ENCODE peak calls at places on chromosomes 6 and 20, in four cellular contexts. M is K562, E is GM12878, H is HepG2. L is an unnamed sample.

GRCh38 chr6:38943964-38944363 is 104.6 kb upstream of the GLP1R start:
- DNase-seq in M (no peak), E (no peak), H (no peak), L (no peak)

GRCh38 chr6:15340105-15340601 is 94.3 kb downstream of the JARID2 start:
- DNase-seq in M (no peak), E (no peak), H (no peak), L (no peak)

GRCh38 chr6:24972551-24972950 is 36.8 kb upstream of the RIPOR2 start:
- DNase-seq in M (no peak), E (no peak), H (no peak), L (no peak)

GRCh38 chr6:27174958-27175357 is 72.5 kb upstream of the PRSS16 start:
- DNase-seq in M (peak), E (no peak), H (no peak), L (no peak)

GRCh38 chr6:4396032-4396431 is 260.7 kb upstream of the ECI2 start:
- DNase-seq in M (no peak), E (no peak), H (no peak), L (no peak)

GRCh38 chr6:90545450-90545849 is 41.4 kb downstream of the MAP3K7 start:
- DNase-seq in M (no peak), E (no peak), H (no peak), L (no peak)

GRCh38 chr6:168605964-168606363 is 165.0 kb downstream of the SMOC2 start:
- DNase-seq in M (no peak), E (no peak), H (no peak), L (no peak)

GRCh38 chr6:73694711-73695411 is 1.1 kb upstream of the CD109 start:
- DNase-seq in M (no peak), E (no peak), H (no peak), L (no peak)

GRCh38 chr6:20907486-20908071 is 373.3 kb downstream of the CDKAL1 start:
- DNase-seq in M (peak), E (no peak), H (no peak), L (no peak)

GRCh38 chr6:13012977-13013680 is 296.6 kb downstream of the PHACTR1 start:
- DNase-seq in M (no peak), E (no peak), H (no peak), L (peak)

GRCh38 chr6:125812394-125813231 is 21.9 kb downstream of the NCOA7 start:
- DNase-seq in M (peak), E (no peak), H (no peak), L (no peak)

GRCh38 chr6:106184629-106185028 is 98.5 kb downstream of the PRDM1 start:
- DNase-seq in M (no peak), E (no peak), H (no peak), L (no peak)

GRCh38 chr6:35071347-35071994 is 69.7 kb downstream of the TCP11 start:
- DNase-seq in M (no peak), E (no peak), H (no peak), L (no peak)

GRCh38 chr20:48177058-48177457 is 391.8 kb upstream of the SULF2 start:
- DNase-seq in M (no peak), E (no peak), H (no peak), L (no peak)

GRCh38 chr6:39114395-39114706 is 635 bp downstream of the SAYSD1 start:
- DNase-seq in M (no peak), E (no peak), H (no peak), L (no peak)

GRCh38 chr6:47308674-47309325 is 905 bp downstream of the TNFRSF21 start:
- DNase-seq in M (peak), E (no peak), H (no peak), L (peak)

GRCh38 chr20:63177785-63178444 is 38.0 kb downstream of the YTHDF1 start:
- DNase-seq in M (no peak), E (no peak), H (no peak), L (no peak)

GRCh38 chr6:12034831-12035230 is 22.7 kb downstream of the HIVEP1 start:
- DNase-seq in M (no peak), E (no peak), H (no peak), L (no peak)

GRCh38 chr6:320351-321157 is 28.3 kb downstream of the DUSP22 start:
- DNase-seq in M (no peak), E (no peak), H (no peak), L (no peak)

GRCh38 chr20:31698803-31699718 is 23.6 kb downstream of the BCL2L1 start:
- DNase-seq in M (peak), E (no peak), H (peak), L (no peak)

GRCh38 chr6:148969679-148970078 is 222.8 kb downstream of the UST start:
- DNase-seq in M (no peak), E (no peak), H (no peak), L (peak)

GRCh38 chr6:31777667-31778050 is 531 bp upstream of the VWA7 start:
- DNase-seq in M (no peak), E (no peak), H (no peak), L (no peak)

GRCh38 chr20:33791959-33792597 is 19.1 kb upstream of the CHMP4B start:
- DNase-seq in M (peak), E (no peak), H (peak), L (peak)

GRCh38 chr6:45794465-45794864 is 221.2 kb downstream of the CLIC5 start:
- DNase-seq in M (no peak), E (no peak), H (no peak), L (no peak)
- TF ChIP-seq BHLHE40 in M (no peak), E (no peak), H (no peak), L (no peak)

GRCh38 chr6:122049341-122049740 is 350.1 kb upstream of the HSF2 start:
- DNase-seq in M (no peak), E (no peak), H (no peak), L (peak)

GRCh38 chr6:122052501-122052900 is 347.0 kb upstream of the HSF2 start:
- DNase-seq in M (no peak), E (no peak), H (no peak), L (no peak)

GRCh38 chr6:122048570-122048969 is 350.9 kb upstream of the HSF2 start:
- DNase-seq in M (no peak), E (no peak), H (no peak), L (no peak)

DNA sequence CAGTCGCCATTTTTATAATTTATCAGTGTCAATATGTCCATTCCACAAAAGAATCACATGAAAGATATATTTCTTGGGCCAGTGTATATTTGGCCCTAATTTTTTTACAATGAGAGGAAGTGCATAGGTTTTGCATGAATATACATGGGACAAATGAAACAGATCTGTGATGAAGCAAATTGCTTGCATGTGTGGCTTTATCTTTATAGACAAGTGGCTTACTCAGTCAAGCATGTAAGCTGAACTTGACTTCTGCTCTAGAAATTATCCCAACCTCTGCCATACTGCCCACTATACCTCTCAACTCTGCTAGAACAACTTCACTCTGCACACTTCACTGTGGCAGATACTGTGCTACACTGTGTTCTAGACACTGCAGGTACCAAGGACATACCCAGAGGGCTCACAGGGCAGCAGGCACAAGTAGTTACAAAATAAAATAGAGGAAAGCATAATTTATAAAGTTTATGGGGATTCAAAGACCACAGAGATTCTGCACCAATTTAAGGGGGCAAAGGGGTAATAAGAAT is 349.2 kb upstream of the HSF2 start:
- DNase-seq in M (no peak), E (no peak), H (no peak), L (no peak)
- TF ChIP-seq TARDBP in M (no peak), E (no peak), H (no peak), L (no peak)

GRCh38 chr6:51514396-51515051 is 572.9 kb downstream of the PKHD1 start:
- DNase-seq in M (no peak), E (no peak), H (no peak), L (no peak)
- TF ChIP-seq BHLHE40 in M (no peak), E (no peak), H (no peak), L (no peak)

GRCh38 chr6:165487950-165488349 is 175.1 kb downstream of the PDE10A start:
- DNase-seq in M (no peak), E (no peak), H (no peak), L (no peak)
- TF ChIP-seq TARDBP in M (no peak), E (no peak), H (no peak), L (no peak)

DNA sequence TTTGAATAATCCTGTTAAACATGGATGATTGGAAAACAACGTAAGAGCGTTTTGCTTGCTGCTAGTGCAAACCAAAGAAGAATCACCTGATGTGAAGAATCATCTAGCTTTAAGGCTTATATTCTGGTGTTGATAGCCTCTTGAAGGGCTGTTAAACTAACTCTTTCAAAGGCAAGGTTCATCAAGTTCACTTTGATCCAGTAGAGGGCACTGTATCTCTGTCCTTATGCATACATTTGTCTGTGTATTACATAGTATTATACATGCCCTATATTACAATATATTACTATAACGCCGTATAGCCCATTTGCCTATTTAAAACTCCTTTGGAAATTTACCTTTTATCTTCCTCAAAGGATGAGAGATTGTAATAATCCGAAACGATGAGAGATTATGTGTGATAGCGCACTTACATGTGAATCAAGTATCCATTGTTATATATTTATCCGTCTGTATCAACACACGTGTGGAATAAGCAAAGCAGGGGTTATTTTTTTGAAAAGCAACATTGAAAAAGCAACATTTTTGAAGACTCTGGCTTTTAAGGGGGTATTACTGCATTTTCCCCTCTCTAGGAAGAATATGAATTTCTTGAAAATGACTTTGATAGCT is 50.8 kb upstream of the NRN1 start:
- DNase-seq in M (peak), E (peak), H (peak), L (peak)
- TF ChIP-seq BHLHE40 in M (no peak), E (no peak), H (no peak), L (no peak)